ENCODE peak calls at places on chromosomes 16 and 17, in seven cellular contexts. U, M, Y, W, C, E and D are unnamed samples.

GRCh38 chr17:1060991-1061390 is 64.1 kb downstream of the TIMM22 start:
- DNase-seq in U (peak), M (peak), Y (no peak), W (no peak), C (no peak), E (no peak), D (no peak)

GRCh38 chr17:29176500-29177351 is 3.5 kb downstream of the MYO18A start:
- DNase-seq in U (peak), M (no peak), Y (peak), W (peak), C (peak), E (no peak), D (no peak)

GRCh38 chr17:76700290-76700626 is 10.5 kb downstream of the MXRA7 start:
- DNase-seq in U (no peak), M (no peak), Y (no peak), W (no peak), C (no peak), E (no peak), D (no peak)

GRCh38 chr17:6547336-6547735 is 9.0 kb downstream of the PITPNM3 start:
- DNase-seq in U (no peak), M (no peak), Y (no peak), W (no peak), C (no peak), E (no peak), D (no peak)

GRCh38 chr17:55294042-55294751 is 29.4 kb downstream of the HLF start:
- DNase-seq in U (no peak), M (no peak), Y (no peak), W (no peak), C (no peak), E (no peak), D (no peak)

GRCh38 chr17:19540706-19541370 is 7.2 kb downstream of the SLC47A1 start:
- DNase-seq in U (no peak), M (no peak), Y (no peak), W (no peak), C (no peak), E (no peak), D (no peak)

GRCh38 chr17:81516439-81516838 is 3.8 kb upstream of the ACTG1 start:
- DNase-seq in U (no peak), M (no peak), Y (no peak), W (no peak), C (no peak), E (no peak), D (no peak)

GRCh38 chr17:36935681-36936454 is 1.4 kb upstream of the LHX1 start:
- DNase-seq in U (no peak), M (no peak), Y (peak), W (peak), C (no peak), E (no peak), D (no peak)

GRCh38 chr16:89723279-89724250 is 2.2 kb downstream of the ZNF276 start:
- DNase-seq in U (peak), M (no peak), Y (no peak), W (peak), C (no peak), E (no peak), D (no peak)

GRCh38 chr16:25550647-25551046 is 141.1 kb upstream of the HS3ST4 start:
- DNase-seq in U (no peak), M (no peak), Y (no peak), W (no peak), C (no peak), E (no peak), D (no peak)

GRCh38 chr17:76091526-76092285 is 11.9 kb downstream of the EXOC7 start:
- DNase-seq in U (peak), M (no peak), Y (no peak), W (no peak), C (no peak), E (no peak), D (no peak)

GRCh38 chr16:84659656-84660300 is 11.5 kb downstream of the KLHL36 start:
- DNase-seq in U (no peak), M (no peak), Y (no peak), W (no peak), C (no peak), E (no peak), D (no peak)

GRCh38 chr16:17266606-17267313 is 204.0 kb downstream of the XYLT1 start:
- DNase-seq in U (no peak), M (no peak), Y (no peak), W (no peak), C (no peak), E (no peak), D (no peak)

GRCh38 chr16:6958184-6958583 is 374.5 kb upstream of the RBFOX1 start:
- DNase-seq in U (no peak), M (no peak), Y (no peak), W (no peak), C (no peak), E (no peak), D (no peak)

GRCh38 chr17:62854026-62854425 is 45.9 kb upstream of the MARCHF10 start:
- DNase-seq in U (no peak), M (no peak), Y (no peak), W (no peak), C (no peak), E (no peak), D (no peak)

GRCh38 chr17:33929181-33929724 is 325.8 kb upstream of the CCL2 start:
- DNase-seq in U (no peak), M (no peak), Y (no peak), W (no peak), C (peak), E (no peak), D (no peak)

GRCh38 chr17:78357177-78357586 is 2.7 kb downstream of the SOCS3 start:
- DNase-seq in U (peak), M (no peak), Y (no peak), W (peak), C (no peak), E (no peak), D (no peak)

GRCh38 chr16:72482695-72483094 is 310.7 kb upstream of the PMFBP1 start:
- DNase-seq in U (no peak), M (no peak), Y (no peak), W (no peak), C (no peak), E (no peak), D (no peak)

GRCh38 chr17:42541041-42541833 is 5.2 kb downstream of the NAGLU start:
- DNase-seq in U (no peak), M (no peak), Y (no peak), W (no peak), C (no peak), E (no peak), D (no peak)

GRCh38 chr16:81740163-81740562 is 38.9 kb upstream of the PLCG2 start:
- DNase-seq in U (no peak), M (no peak), Y (peak), W (no peak), C (no peak), E (peak), D (no peak)

GRCh38 chr16:62665269-62665668 is 629.0 kb upstream of the CDH8 start:
- DNase-seq in U (no peak), M (no peak), Y (no peak), W (no peak), C (peak), E (no peak), D (no peak)

GRCh38 chr17:81527591-81528383 is at the start of gene FSCN2:
- DNase-seq in U (no peak), M (no peak), Y (no peak), W (no peak), C (no peak), E (no peak), D (no peak)

GRCh38 chr17:1486802-1487695 is 5.4 kb downstream of the MYO1C start:
- DNase-seq in U (peak), M (peak), Y (peak), W (no peak), C (no peak), E (peak), D (peak)

GRCh38 chr17:46732133-46732532 is 86.4 kb downstream of the WNT3 start:
- DNase-seq in U (no peak), M (no peak), Y (no peak), W (no peak), C (no peak), E (no peak), D (no peak)

GRCh38 chr17:56173958-56174357 is 20.7 kb downstream of the ANKFN1 start:
- DNase-seq in U (no peak), M (no peak), Y (no peak), W (no peak), C (no peak), E (no peak), D (no peak)

GRCh38 chr17:14222611-14223010 is 14.1 kb downstream of the CDRT15 start:
- DNase-seq in U (no peak), M (no peak), Y (no peak), W (no peak), C (no peak), E (no peak), D (no peak)

GRCh38 chr16:65254144-65254543 is 132.3 kb upstream of the CDH11 start:
- DNase-seq in U (no peak), M (no peak), Y (no peak), W (no peak), C (no peak), E (no peak), D (no peak)

GRCh38 chr16:48526958-48527331 is 83.0 kb downstream of the N4BP1 start:
- DNase-seq in U (no peak), M (no peak), Y (no peak), W (no peak), C (no peak), E (no peak), D (no peak)

GRCh38 chr16:85384831-85385462 is 228.2 kb upstream of the GSE1 start:
- DNase-seq in U (no peak), M (no peak), Y (no peak), W (no peak), C (no peak), E (no peak), D (no peak)

GRCh38 chr16:50974438-50975036 is 176.5 kb downstream of the SALL1 start:
- DNase-seq in U (no peak), M (no peak), Y (no peak), W (no peak), C (no peak), E (no peak), D (no peak)

GRCh38 chr17:64003526-64004121 is 5.5 kb downstream of the PRR29 start:
- DNase-seq in U (no peak), M (no peak), Y (peak), W (peak), C (no peak), E (no peak), D (no peak)

GRCh38 chr16:81483064-81483969 is 38.7 kb downstream of the CMIP start:
- DNase-seq in U (no peak), M (no peak), Y (no peak), W (no peak), C (no peak), E (no peak), D (no peak)

GRCh38 chr17:3710951-3711383 is 12.7 kb upstream of the HASPIN start:
- DNase-seq in U (peak), M (no peak), Y (no peak), W (no peak), C (no peak), E (peak), D (no peak)

GRCh38 chr17:73007447-73007846 is 85.0 kb downstream of the SLC39A11 start:
- DNase-seq in U (no peak), M (no peak), Y (no peak), W (no peak), C (no peak), E (no peak), D (no peak)

GRCh38 chr17:35555695-35556094 is 4.9 kb downstream of the SLFN14 start:
- DNase-seq in U (no peak), M (no peak), Y (peak), W (peak), C (no peak), E (no peak), D (no peak)
- TF ChIP-seq POLR2AphosphoS5 in U (no peak), M (no peak), Y (no peak), W (no peak), C (no peak), E (no peak), D (no peak)

DNA sequence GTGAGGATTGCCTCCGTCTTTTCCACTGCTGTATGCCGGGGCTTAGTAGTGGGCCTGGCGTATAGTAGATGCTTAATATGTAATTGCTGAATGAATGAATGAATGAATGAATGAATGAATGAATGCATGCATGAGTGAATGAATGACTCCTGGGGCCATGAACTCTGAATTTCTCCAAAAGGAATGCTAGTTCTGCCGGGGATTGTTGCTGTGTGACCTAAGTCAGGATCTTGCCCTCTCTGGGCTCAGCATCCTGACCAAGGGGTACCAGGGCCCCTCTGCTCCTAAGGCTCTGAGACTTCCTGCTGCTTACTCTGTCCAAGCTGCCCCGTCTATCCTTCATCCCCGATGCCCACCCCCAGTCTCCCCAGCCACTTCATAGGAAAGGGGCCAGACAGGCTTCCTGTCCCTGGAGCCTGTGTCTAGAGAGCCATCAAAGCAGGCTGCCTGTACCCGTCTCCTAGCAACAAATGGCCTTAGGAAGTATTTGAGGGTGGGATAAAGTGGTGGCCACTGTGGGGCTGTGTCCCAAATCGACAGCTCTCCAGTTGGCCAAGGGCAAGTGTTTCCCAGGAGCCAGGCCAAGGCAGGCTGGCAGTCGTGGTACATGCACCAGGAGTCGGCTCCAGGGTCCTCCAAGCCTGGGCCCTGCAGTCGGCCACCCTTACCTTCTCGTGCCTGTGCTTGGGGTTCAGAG is 11.6 kb upstream of the MPRIP start:
- DNase-seq in U (no peak), M (no peak), Y (no peak), W (peak), C (no peak), E (no peak), D (no peak)
- H3K9ac ChIP-seq in U (no peak), M (no peak), Y (no peak), W (no peak), C (no peak), E (no peak), D (no peak)

GRCh38 chr17:8537734-8538133 is 92.8 kb downstream of the MYH10 start:
- DNase-seq in U (no peak), M (no peak), Y (no peak), W (no peak), C (no peak), E (no peak), D (no peak)

GRCh38 chr17:8532021-8532420 is 96.3 kb downstream of the NDEL1 start:
- DNase-seq in U (no peak), M (no peak), Y (peak), W (no peak), C (no peak), E (no peak), D (no peak)

GRCh38 chr17:8534498-8535188 is 95.9 kb downstream of the MYH10 start:
- DNase-seq in U (no peak), M (no peak), Y (no peak), W (no peak), C (no peak), E (no peak), D (no peak)
- H3K4me3 ChIP-seq in U (no peak), M (no peak), Y (no peak), W (no peak), C (no peak), E (no peak), D (no peak)

GRCh38 chr16:342455-343213 is 9.9 kb downstream of the AXIN1 start:
- DNase-seq in U (no peak), M (no peak), Y (peak), W (no peak), C (no peak), E (no peak), D (no peak)
- TF ChIP-seq POLR2AphosphoS5 in U (no peak), M (no peak), Y (no peak), W (no peak), C (no peak), E (no peak), D (no peak)

DNA sequence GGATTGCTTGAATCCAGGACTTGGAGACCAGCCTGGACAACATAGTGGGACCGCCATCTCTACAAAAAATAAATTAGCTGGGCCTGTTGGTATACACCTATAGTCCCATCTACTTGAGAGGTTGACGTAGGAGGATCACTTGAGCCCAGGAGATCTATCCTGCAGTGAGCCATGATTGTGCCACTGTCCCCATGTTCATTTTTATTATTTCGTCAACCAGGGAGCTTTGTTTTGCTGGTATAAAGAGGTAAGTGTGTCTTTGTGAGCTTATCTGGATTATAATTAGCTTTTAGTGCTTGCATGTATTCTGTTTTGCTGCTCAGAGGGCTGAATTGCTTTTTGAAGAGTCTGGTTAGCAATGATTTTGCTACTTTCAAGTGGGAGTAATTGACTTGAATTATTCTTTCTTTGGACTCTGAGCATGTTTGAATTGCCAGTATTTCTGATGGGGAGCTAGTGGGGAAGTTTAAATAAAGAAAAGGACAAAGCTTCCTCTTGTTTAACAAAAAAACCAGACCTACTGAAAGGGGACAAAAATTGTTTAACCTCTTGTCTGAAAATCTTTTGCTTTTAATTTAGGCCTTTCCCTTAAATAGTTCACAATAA is 31.6 kb upstream of the BCAS3 start:
- DNase-seq in U (no peak), M (no peak), Y (no peak), W (peak), C (no peak), E (no peak), D (no peak)
- H3K9ac ChIP-seq in U (no peak), M (no peak), Y (no peak), W (no peak), C (no peak), E (no peak), D (no peak)

GRCh38 chr16:15051387-15051951 is 4.4 kb downstream of the NTAN1 start:
- DNase-seq in U (no peak), M (no peak), Y (no peak), W (no peak), C (no peak), E (no peak), D (no peak)
- H3K4me3 ChIP-seq in U (no peak), M (no peak), Y (no peak), W (no peak), C (no peak), E (no peak), D (no peak)

DNA sequence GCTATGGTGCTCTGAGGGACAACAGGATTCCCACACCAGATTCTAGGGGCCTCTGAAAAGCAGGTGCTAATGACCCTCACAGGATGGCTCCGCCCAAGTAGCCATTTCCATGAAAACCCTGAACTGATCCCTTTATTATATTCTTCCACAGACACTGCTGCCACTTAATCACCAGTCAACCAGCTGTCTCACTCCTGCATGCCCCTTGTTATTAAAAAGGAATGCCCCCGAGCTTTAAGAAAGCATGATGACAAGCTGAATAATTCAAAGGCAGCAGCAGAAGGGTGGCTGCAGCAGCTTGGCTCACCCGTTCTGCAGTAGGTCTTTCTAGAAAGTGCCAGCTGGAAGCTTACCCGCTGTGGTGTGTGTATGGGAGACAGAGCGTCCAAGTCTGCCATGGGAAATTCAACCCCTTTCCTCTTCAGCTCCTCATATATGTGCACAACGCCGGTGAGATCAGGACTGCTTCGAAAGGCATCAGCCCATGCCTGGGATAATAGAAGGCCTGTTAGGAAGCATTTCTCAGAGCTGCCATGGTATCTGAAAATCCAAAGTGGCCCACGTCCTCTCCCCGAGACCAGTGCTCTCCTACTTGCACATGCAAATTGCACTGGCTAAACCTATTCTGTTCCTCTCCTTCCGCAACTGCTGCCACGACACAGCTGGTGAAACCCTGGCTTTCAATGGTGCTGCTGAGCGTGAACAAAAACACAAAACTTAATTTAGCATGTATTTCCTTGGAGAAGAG is 47.7 kb upstream of the SREBF1 start:
- DNase-seq in U (no peak), M (no peak), Y (no peak), W (no peak), C (no peak), E (no peak), D (no peak)
- TF ChIP-seq POLR2AphosphoS5 in U (no peak), M (no peak), Y (no peak), W (no peak), C (no peak), E (no peak), D (no peak)

DNA sequence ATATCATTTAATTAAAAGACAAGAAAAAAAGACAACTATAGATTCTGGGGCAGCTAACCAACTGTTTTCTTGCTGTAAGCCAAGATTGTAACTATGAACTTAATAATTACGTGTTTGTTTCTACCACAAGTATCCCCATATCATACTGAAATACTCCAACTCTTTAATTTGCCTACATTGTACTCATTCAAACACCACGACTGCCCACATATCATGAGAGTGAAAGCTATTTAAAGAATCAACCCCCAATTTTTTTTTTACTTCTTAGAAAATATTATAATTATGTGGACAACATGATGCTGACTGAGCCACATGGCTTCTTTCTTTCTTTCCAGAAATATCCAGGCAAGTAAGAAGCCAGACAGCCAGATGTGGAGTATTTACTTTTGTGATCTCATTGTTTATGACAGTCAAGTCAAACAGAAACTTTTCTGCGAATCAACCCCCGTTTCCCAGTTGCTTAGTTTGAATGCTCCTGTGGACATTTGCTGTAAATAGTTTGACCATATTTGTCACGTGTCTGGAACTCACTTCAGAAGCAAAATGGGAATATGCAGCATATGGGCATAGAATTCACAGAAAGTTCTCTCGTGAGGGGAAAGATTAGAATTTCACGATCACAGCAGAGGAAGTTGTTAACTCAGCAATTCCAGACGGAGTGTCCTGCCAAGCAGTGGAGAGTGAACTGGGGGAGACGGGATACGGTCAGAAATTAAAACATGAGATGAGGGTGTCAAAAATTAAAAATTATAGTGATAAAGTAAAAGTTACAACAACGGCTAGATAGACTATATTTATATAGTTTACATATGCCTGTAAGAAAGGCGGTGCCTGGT is 126.7 kb upstream of the PSMD7 start:
- DNase-seq in U (peak), M (no peak), Y (no peak), W (no peak), C (no peak), E (no peak), D (no peak)
- H3K9ac ChIP-seq in U (no peak), M (no peak), Y (no peak), W (no peak), C (no peak), E (no peak), D (no peak)

GRCh38 chr17:2709173-2709661 is 2.3 kb downstream of the CLUH start:
- DNase-seq in U (no peak), M (no peak), Y (no peak), W (no peak), C (no peak), E (peak), D (no peak)
- H3K4me3 ChIP-seq in U (no peak), M (peak), Y (peak), W (no peak), C (no peak), E (peak), D (peak)